ENCODE peak calls at places on chromosomes 11 and 22, in four cellular contexts. V, A, F and Y are unnamed samples. For H3K36me3, the result is how much of the 10 kb centered on the place peaks cover.

GRCh38 chr11:94196363-94196762 is 67.7 kb downstream of the PANX1 start:
- DNase-seq in V (no peak), A (no peak), F (no peak), Y (no peak)

GRCh38 chr11:44324787-44325525 is 15.0 kb upstream of the ALX4 start:
- DNase-seq in V (no peak), A (no peak), F (no peak), Y (no peak)

GRCh38 chr11:106156290-106156937 is 79.0 kb downstream of the AASDHPPT start:
- DNase-seq in V (no peak), A (no peak), F (no peak), Y (peak)

GRCh38 chr22:37249946-37250345 is 5.9 kb upstream of the RAC2 start:
- DNase-seq in V (no peak), A (peak), F (no peak), Y (no peak)

GRCh38 chr11:47350315-47350714 is 2.2 kb downstream of the MYBPC3 start:
- DNase-seq in V (no peak), A (no peak), F (no peak), Y (no peak)

GRCh38 chr11:44466531-44467179 is 98.8 kb upstream of the CD82 start:
- DNase-seq in V (no peak), A (no peak), F (no peak), Y (peak)

GRCh38 chr11:102323542-102324261 is 6.4 kb downstream of the BIRC3 start:
- DNase-seq in V (no peak), A (no peak), F (no peak), Y (peak)

GRCh38 chr11:43942651-43943356 is 367 bp downstream of the C11orf96 start:
- DNase-seq in V (peak), A (peak), F (no peak), Y (peak)

GRCh38 chr11:101254037-101254436 is 124.4 kb upstream of the PGR start:
- DNase-seq in V (no peak), A (no peak), F (no peak), Y (no peak)

GRCh38 chr11:81966340-81966739 is 767.3 kb downstream of the FAM181B start:
- DNase-seq in V (no peak), A (no peak), F (no peak), Y (no peak)

GRCh38 chr11:126594921-126595367 is 239.5 kb downstream of the ST3GAL4 start:
- DNase-seq in V (no peak), A (peak), F (no peak), Y (no peak)

GRCh38 chr22:31897842-31898241 is 46.5 kb upstream of the YWHAH start:
- DNase-seq in V (no peak), A (no peak), F (no peak), Y (peak)

GRCh38 chr11:66421492-66422205 is 814 bp downstream of the NPAS4 start:
- DNase-seq in V (peak), A (peak), F (peak), Y (peak)

GRCh38 chr22:31248138-31248745 is 36.1 kb downstream of the LIMK2 start:
- DNase-seq in V (no peak), A (peak), F (peak), Y (peak)

GRCh38 chr11:60974726-60975125 is 3.2 kb downstream of the CD6 start:
- DNase-seq in V (no peak), A (no peak), F (no peak), Y (no peak)

GRCh38 chr11:105670811-105671210 is 60.9 kb downstream of the GRIA4 start:
- DNase-seq in V (no peak), A (no peak), F (no peak), Y (no peak)

GRCh38 chr11:99260696-99261095 is 239.9 kb downstream of the CNTN5 start:
- DNase-seq in V (no peak), A (no peak), F (no peak), Y (peak)

GRCh38 chr11:17208257-17208999 is 642 bp upstream of the PIK3C2A start:
- DNase-seq in V (no peak), A (no peak), F (peak), Y (peak)

GRCh38 chr11:116838321-116839084 is 1.1 kb upstream of the APOA1 start:
- DNase-seq in V (no peak), A (no peak), F (no peak), Y (no peak)

GRCh38 chr11:8219257-8220021 is 44.2 kb downstream of the LMO1 start:
- DNase-seq in V (no peak), A (peak), F (peak), Y (peak)

GRCh38 chr11:61963282-61964057 is 4.0 kb downstream of the FTH1 start:
- DNase-seq in V (no peak), A (no peak), F (peak), Y (peak)

GRCh38 chr22:48238018-48238915 is 1475.8 kb downstream of the TBC1D22A start:
- DNase-seq in V (no peak), A (no peak), F (no peak), Y (no peak)

GRCh38 chr11:66612458-66612857 is 4.0 kb upstream of the RBM14 start:
- DNase-seq in V (no peak), A (no peak), F (no peak), Y (no peak)

GRCh38 chr11:117000741-117001096 is 97.5 kb downstream of the SIK3 start:
- DNase-seq in V (no peak), A (no peak), F (no peak), Y (no peak)

GRCh38 chr22:43830931-43831560 is 18.9 kb upstream of the EFCAB6 start:
- DNase-seq in V (no peak), A (peak), F (no peak), Y (no peak)

GRCh38 chr11:121249039-121249663 is 43.4 kb upstream of the SC5D start:
- DNase-seq in V (no peak), A (no peak), F (no peak), Y (peak)

GRCh38 chr11:9868641-9869040 is 204.8 kb downstream of the SWAP70 start:
- DNase-seq in V (no peak), A (no peak), F (no peak), Y (no peak)

GRCh38 chr11:16806791-16807190 is 68.3 kb downstream of the C11orf58 start:
- DNase-seq in V (no peak), A (no peak), F (no peak), Y (no peak)

DNA sequence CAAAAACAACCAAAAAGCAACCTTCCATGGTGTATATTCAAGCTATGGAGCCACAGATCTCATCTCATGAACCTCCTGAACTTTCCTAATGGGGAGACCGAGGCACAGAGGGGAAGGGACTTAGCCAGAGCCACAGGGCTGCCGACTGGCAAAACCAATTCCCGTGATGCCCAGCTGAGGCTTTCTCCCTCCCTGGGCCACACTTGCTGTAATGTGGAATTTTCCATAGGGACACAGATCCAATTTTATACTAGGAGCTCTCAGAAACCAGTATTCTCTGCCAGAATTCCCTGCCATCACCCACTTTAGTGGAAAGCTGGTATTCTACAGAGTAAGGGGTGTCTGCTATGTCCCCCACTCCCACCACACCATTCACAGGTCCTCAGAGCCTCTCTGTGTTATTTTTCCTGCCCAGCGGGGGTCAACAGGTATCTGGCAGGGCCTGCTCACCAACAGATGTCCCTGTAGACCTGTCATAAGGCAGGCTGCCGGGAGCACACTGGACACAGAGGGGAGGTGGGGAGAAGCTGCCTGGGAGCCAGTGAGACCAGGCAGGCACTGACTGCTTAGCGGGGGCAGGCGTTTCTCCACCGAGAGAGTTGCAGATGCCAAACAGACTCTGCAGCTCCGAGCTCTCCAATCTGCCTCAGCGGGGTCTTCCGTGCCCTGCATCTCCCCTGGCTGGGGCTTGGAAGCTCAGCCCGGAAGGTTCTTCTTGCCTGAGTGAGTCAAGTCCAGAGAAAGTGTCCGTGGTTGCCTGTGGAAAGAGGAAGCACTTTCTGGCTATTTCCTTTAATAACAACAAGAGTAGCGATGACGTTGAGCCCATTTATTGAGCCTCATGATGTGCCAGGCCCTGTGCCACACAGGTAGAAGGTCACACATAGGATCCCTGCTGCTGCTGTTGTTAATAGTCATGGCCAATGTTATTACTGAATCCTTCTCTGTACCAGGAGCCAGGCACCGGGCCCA is 26.3 kb downstream of the RPS6KA4 start:
- DNase-seq in V (no peak), A (no peak), F (peak), Y (no peak)
- H3K4me3 ChIP-seq in V (no peak), A (no peak), F (no peak), Y (no peak)

GRCh38 chr11:86016451-86016850 is 52.4 kb downstream of the PICALM start:
- DNase-seq in V (no peak), A (no peak), F (no peak), Y (no peak)
- H3K36me3 ChIP-seq in V (under half), A (half or more), F (under half), Y (half or more)

DNA sequence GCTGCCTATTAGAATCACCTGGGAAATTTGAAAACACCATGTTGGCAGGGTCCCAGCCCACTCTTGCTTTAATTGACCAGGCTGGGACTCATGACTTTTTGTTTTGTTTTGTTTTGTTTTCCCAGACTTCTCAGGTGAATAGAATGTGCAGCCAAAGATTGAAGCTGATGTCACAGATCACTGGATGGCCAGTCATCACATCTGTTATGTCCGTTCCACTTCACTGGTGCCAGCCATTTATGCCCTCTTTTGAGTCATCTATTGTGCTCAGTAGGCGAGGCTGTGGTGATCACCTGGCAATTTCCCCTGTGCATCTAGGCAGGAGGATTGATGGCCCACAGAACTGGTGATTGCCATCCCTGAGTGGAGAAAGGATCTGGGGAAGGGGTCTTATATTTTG is 297.3 kb downstream of the INSC start:
- DNase-seq in V (peak), A (no peak), F (no peak), Y (no peak)
- H3K4me3 ChIP-seq in V (no peak), A (no peak), F (no peak), Y (no peak)

GRCh38 chr22:35318346-35319215 is 18.9 kb downstream of the TOM1 start:
- DNase-seq in V (no peak), A (no peak), F (no peak), Y (no peak)
- H3K36me3 ChIP-seq in V (under half), A (half or more), F (under half), Y (half or more)

DNA sequence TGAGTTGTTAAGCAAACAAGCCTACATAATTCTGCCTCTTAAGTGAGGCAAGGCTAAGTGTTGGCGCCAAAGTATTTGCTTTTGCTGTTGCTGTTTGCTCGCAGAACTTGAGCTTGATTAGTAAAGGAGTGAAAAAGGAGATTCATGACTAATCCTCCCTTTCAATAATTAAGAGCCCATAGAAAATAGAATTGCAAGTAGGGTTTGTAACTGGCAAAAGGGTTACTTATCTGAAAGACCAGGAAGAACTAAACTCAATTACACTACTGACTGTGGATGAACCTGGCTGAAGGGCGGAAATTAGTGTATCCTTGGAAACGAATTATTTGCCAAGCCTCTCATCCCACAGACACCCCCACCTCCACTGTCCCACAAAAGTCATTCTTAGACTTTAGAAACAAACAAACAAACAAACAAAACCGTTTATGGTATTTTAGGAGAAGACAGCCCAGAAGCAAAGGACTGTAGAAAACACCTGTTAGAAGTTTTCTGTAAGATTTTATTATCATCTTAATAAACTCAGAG is 404 bp upstream of the EXPH5 start:
- DNase-seq in V (no peak), A (no peak), F (no peak), Y (no peak)
- H3K4me3 ChIP-seq in V (peak), A (peak), F (peak), Y (peak)

DNA sequence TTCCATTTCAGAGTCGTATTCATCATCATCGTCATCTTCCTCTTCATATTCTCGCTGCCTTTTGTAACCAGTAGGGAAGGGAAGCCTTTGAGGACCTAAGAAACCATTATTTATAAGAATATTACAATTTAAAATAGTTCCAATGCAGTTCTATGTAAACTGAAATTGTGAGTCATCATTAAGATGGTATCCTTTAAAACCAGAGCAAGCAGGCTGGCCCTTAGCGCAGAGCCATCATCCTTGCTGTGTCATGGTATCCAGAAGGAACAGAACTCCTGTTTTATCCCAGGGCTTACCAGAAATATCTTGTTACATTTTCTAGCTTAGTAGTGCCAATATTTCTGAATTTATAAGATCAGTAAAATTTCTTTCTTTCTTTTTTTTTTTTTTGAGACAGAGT is 12.8 kb downstream of the MISFA start:
- DNase-seq in V (no peak), A (no peak), F (no peak), Y (no peak)
- H3K36me3 ChIP-seq in V (under half), A (half or more), F (under half), Y (half or more)

DNA sequence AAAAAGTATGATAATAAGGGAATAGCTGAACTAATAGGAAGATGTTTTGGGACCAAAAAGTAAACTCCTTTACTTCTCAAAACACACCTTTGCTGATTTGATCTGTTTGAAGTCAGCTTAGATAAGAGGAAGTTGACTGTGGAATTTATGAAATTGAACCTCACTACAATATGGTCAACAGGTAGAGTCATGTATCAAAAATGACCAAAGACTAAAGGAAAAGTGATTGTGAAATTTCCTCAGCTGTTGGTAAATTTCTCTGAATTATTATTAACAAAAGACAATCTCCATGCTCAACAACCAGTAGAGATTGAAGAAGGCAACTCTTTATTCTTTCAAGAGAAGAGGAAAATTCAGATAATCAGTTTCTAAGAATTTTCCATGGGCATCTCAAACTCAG is 826.5 kb downstream of the KCNA4 start:
- DNase-seq in V (no peak), A (no peak), F (no peak), Y (no peak)
- H3K4me3 ChIP-seq in V (no peak), A (no peak), F (no peak), Y (no peak)

GRCh38 chr11:1038361-1038760 is 1.8 kb upstream of the MUC6 start:
- DNase-seq in V (no peak), A (no peak), F (no peak), Y (no peak)
- H3K36me3 ChIP-seq in V (under half), A (under half), F (under half), Y (under half)

GRCh38 chr11:2511421-2512369 is 66.9 kb downstream of the KCNQ1 start:
- DNase-seq in V (no peak), A (peak), F (no peak), Y (no peak)

GRCh38 chr11:2512431-2513407 is 67.9 kb downstream of the KCNQ1 start:
- DNase-seq in V (no peak), A (peak), F (no peak), Y (no peak)

GRCh38 chr11:2515401-2516275 is 70.8 kb downstream of the KCNQ1 start:
- DNase-seq in V (no peak), A (peak), F (no peak), Y (no peak)

GRCh38 chr11:2510626-2511402 is 66.0 kb downstream of the KCNQ1 start:
- DNase-seq in V (no peak), A (peak), F (no peak), Y (no peak)

GRCh38 chr11:2513441-2513840 is 68.6 kb downstream of the KCNQ1 start:
- DNase-seq in V (no peak), A (no peak), F (no peak), Y (no peak)
- H3K4me3 ChIP-seq in V (no peak), A (no peak), F (no peak), Y (no peak)